ENCODE peak calls at places on chromosome 17, in four cellular contexts. G is LoVo, P is mesenteric fat pad, U is osteocyte. Y is an unnamed sample.
A peak's percentile ranks its signal among the peaks of the same experiment; 100 is the strongest.

GRCh38 chr17:44006581-44007345 is 2.3 kb downstream of the NAGS start:
- DNase-seq in G (peak; percentile 96), P (peak; percentile 97), U (peak; percentile 95), Y (peak; percentile 95)

GRCh38 chr17:1908699-1909309 is 79.0 kb downstream of the RPA1 start:
- DNase-seq in G (peak; percentile 59), P (no peak), U (peak; percentile 88), Y (peak; percentile 55)

GRCh38 chr17:8629371-8630226 is 926 bp downstream of the MYH10 start:
- DNase-seq in G (no peak), P (no peak), U (no peak), Y (no peak)

GRCh38 chr17:28268610-28269313 is 50.2 kb upstream of the TMEM97 start:
- DNase-seq in G (no peak), P (no peak), U (no peak), Y (no peak)

GRCh38 chr17:82863941-82864720 is 24.3 kb upstream of the ZNF750 start:
- DNase-seq in G (no peak), P (no peak), U (no peak), Y (peak; percentile 84)

GRCh38 chr17:63622571-63623390 is 564 bp downstream of the MAP3K3 start:
- DNase-seq in G (peak; percentile 64), P (peak; percentile 93), U (peak; percentile 89), Y (peak; percentile 71)

GRCh38 chr17:64781394-64781793 is 119.3 kb upstream of the SMURF2 start:
- DNase-seq in G (peak; percentile 41), P (peak; percentile 94), U (no peak), Y (no peak)

GRCh38 chr17:75535119-75535537 is 9.6 kb downstream of the LLGL2 start:
- DNase-seq in G (no peak), P (no peak), U (no peak), Y (no peak)

GRCh38 chr17:49546546-49547535 is 28.8 kb upstream of the NXPH3 start:
- DNase-seq in G (no peak), P (peak; percentile 74), U (no peak), Y (no peak)

GRCh38 chr17:34251186-34251585 is 3.9 kb upstream of the CCL2 start:
- DNase-seq in G (no peak), P (no peak), U (no peak), Y (no peak)

GRCh38 chr17:17098426-17099035 is 56.3 kb downstream of the MPRIP start:
- DNase-seq in G (no peak), P (no peak), U (no peak), Y (no peak)

GRCh38 chr17:2435852-2436251 is 35.0 kb upstream of the MNT start:
- DNase-seq in G (no peak), P (no peak), U (no peak), Y (no peak)

GRCh38 chr17:76156662-76156991 is 15.6 kb upstream of the FOXJ1 start:
- DNase-seq in G (no peak), P (peak; percentile 67), U (no peak), Y (no peak)

GRCh38 chr17:48326311-48326710 is 103.7 kb downstream of the SKAP1 start:
- DNase-seq in G (no peak), P (no peak), U (no peak), Y (no peak)

GRCh38 chr17:29124931-29125270 is 55.3 kb downstream of the MYO18A start:
- DNase-seq in G (peak; percentile 42), P (no peak), U (no peak), Y (peak; percentile 76)

GRCh38 chr17:27526603-27527002 is 70.4 kb downstream of the KSR1 start:
- DNase-seq in G (no peak), P (no peak), U (no peak), Y (no peak)

GRCh38 chr17:57985675-57985974 is 2.4 kb downstream of the VEZF1 start:
- DNase-seq in G (peak; percentile 44), P (no peak), U (no peak), Y (no peak)

GRCh38 chr17:66542183-66542966 is 240.0 kb downstream of the PRKCA start:
- DNase-seq in G (no peak), P (no peak), U (no peak), Y (no peak)

GRCh38 chr17:8287651-8288335 is 677 bp upstream of the RANGRF start:
- DNase-seq in G (no peak), P (no peak), U (no peak), Y (no peak)

GRCh38 chr17:41687828-41688640 is 651 bp upstream of the EIF1 start:
- DNase-seq in G (peak; percentile 62), P (no peak), U (no peak), Y (no peak)

GRCh38 chr17:53462393-53462811 is 360.3 kb upstream of the KIF2B start:
- DNase-seq in G (no peak), P (no peak), U (no peak), Y (no peak)

GRCh38 chr17:39867891-39868553 is at the start of gene ZPBP2:
- DNase-seq in G (no peak), P (no peak), U (no peak), Y (no peak)

GRCh38 chr17:27559996-27560481 is 70.9 kb upstream of the LGALS9 start:
- DNase-seq in G (no peak), P (no peak), U (no peak), Y (no peak)

GRCh38 chr17:7755095-7755890 is 37.7 kb downstream of the DNAH2 start:
- DNase-seq in G (peak; percentile 51), P (no peak), U (no peak), Y (no peak)

GRCh38 chr17:82935944-82936767 is 96.3 kb upstream of the ZNF750 start:
- DNase-seq in G (no peak), P (peak; percentile 68), U (no peak), Y (peak; percentile 1)

GRCh38 chr17:82569621-82570020 is 50.1 kb downstream of the FOXK2 start:
- DNase-seq in G (no peak), P (no peak), U (no peak), Y (no peak)

GRCh38 chr17:42577532-42578281 is at the start of gene PSMC3IP:
- DNase-seq in G (peak; percentile 96), P (peak; percentile 98), U (peak; percentile 97), Y (peak; percentile 94)

GRCh38 chr17:50516980-50517379 is 8.7 kb downstream of the MYCBPAP start:
- DNase-seq in G (no peak), P (no peak), U (no peak), Y (no peak)

GRCh38 chr17:59512844-59513383 is 52.5 kb upstream of the DHX40 start:
- DNase-seq in G (no peak), P (no peak), U (no peak), Y (no peak)

GRCh38 chr17:42577140-42577531 is 393 bp downstream of the PSMC3IP start:
- DNase-seq in G (no peak), P (no peak), U (no peak), Y (no peak)

Y was measured in gastrocnemius medialis.